ENCODE peak calls at places on chromosomes 4 and X, in five cellular contexts. N is DMS 273 treated with DMSO at 0.1 percent for 48 hours; L is HS-5; R is stimulated activated CD8-positive, alpha-beta memory T cell treated with anti-CD3 and anti-CD28 coated beads, Interleukin-4, amount 100 ng/mL, for 48 hours; I is cardiac muscle cell. D is an unnamed sample.
A peak's percentile ranks its signal among the peaks of the same experiment; 100 is the strongest.

GRCh38 chr4:109078724-109079123 is 223.7 kb downstream of the COL25A1 start:
- DNase-seq in N (no peak), I (peak; percentile 59), L (peak; percentile 20), R (no peak), D (no peak)

GRCh38 chrX:134526399-134526798 is 66.4 kb downstream of the HPRT1 start:
- DNase-seq in R (no peak), I (no peak), N (no peak), L (no peak), D (no peak)

GRCh38 chrX:3271485-3272186 is 74.8 kb downstream of the MXRA5 start:
- DNase-seq in N (no peak), I (no peak), L (peak; percentile 43), R (no peak), D (peak; percentile 87)

GRCh38 chrX:128928636-128929035 is 594.7 kb downstream of the SMARCA1 start:
- DNase-seq in N (no peak), I (no peak), R (no peak), L (no peak), D (no peak)

GRCh38 chr4:87916636-87917035 is 58.9 kb upstream of the SPP1 start:
- DNase-seq in L (no peak), N (no peak), R (no peak), I (no peak), D (no peak)

GRCh38 chrX:64204252-64204651 is 1.3 kb downstream of the AMER1 start:
- DNase-seq in R (no peak), N (no peak), L (no peak), I (no peak), D (no peak)

GRCh38 chrX:148600131-148600530 is 99.7 kb downstream of the AFF2 start:
- DNase-seq in I (no peak), N (no peak), R (no peak), L (no peak), D (no peak)

GRCh38 chr4:13533670-13534343 is 10.5 kb downstream of the NKX3-2 start:
- DNase-seq in I (no peak), R (peak; percentile 24), L (no peak), N (no peak), D (no peak)

GRCh38 chrX:23799469-23800065 is 16.6 kb downstream of the SAT1 start:
- DNase-seq in N (no peak), L (no peak), R (no peak), I (no peak), D (no peak)

GRCh38 chr4:89152972-89153371 is 41.6 kb downstream of the TIGD2 start:
- DNase-seq in I (peak; percentile 33), N (peak; percentile 97), R (no peak), L (no peak), D (no peak)

GRCh38 chr4:152956650-152957436 is 20.7 kb downstream of the FHDC1 start:
- DNase-seq in L (no peak), R (no peak), I (peak; percentile 37), N (no peak), D (no peak)

GRCh38 chr4:6296026-6296425 is 26.4 kb downstream of the WFS1 start:
- DNase-seq in L (no peak), R (no peak), N (no peak), I (no peak), D (no peak)

GRCh38 chrX:109797311-109797975 is 64.4 kb upstream of the ACSL4 start:
- DNase-seq in L (no peak), N (peak; percentile 25), R (no peak), I (no peak), D (no peak)

GRCh38 chr4:98467627-98468072 is 190.8 kb downstream of the TSPAN5 start:
- DNase-seq in L (peak; percentile 48), R (peak; percentile 75), N (peak; percentile 37), I (peak; percentile 89), D (peak; percentile 90)

GRCh38 chr4:86508436-86508835 is 85.7 kb upstream of the PTPN13 start:
- DNase-seq in L (peak; percentile 11), I (no peak), R (no peak), N (no peak), D (no peak)

GRCh38 chr4:150942539-150942938 is 72.5 kb downstream of the LRBA start:
- DNase-seq in L (no peak), N (no peak), I (no peak), R (no peak), D (no peak)